ENCODE peak calls at places on chromosomes 6 and 20, in ten cellular contexts. One of them, this sample, is unnamed.

GRCh38 chr6:25058387-25058786 is 122.6 kb upstream of the RIPOR2 start:
- DNase-seq in prostate gland: no peak
- DNase-seq in IMR-90: no peak
- DNase-seq in A549: no peak
- DNase-seq in esophagus squamous epithelium: no peak
- DNase-seq in adrenal gland: no peak
- DNase-seq in Peyer's patch: no peak
- DNase-seq in right lobe of liver: no peak
- DNase-seq in body of pancreas: no peak
- DNase-seq in uterus: no peak
- DNase-seq in this sample: no peak

GRCh38 chr20:16707674-16708073 is 22.2 kb upstream of the SNRPB2 start:
- DNase-seq in prostate gland: no peak
- DNase-seq in IMR-90: no peak
- DNase-seq in A549: no peak
- DNase-seq in esophagus squamous epithelium: no peak
- DNase-seq in adrenal gland: no peak
- DNase-seq in Peyer's patch: no peak
- DNase-seq in right lobe of liver: no peak
- DNase-seq in body of pancreas: no peak
- DNase-seq in uterus: no peak
- DNase-seq in this sample: no peak

GRCh38 chr6:153170511-153170910 is 39.4 kb upstream of the RGS17 start:
- DNase-seq in prostate gland: no peak
- DNase-seq in IMR-90: peak; percentile 52
- DNase-seq in A549: peak; percentile 73
- DNase-seq in esophagus squamous epithelium: no peak
- DNase-seq in adrenal gland: no peak
- DNase-seq in Peyer's patch: no peak
- DNase-seq in right lobe of liver: no peak
- DNase-seq in body of pancreas: no peak
- DNase-seq in uterus: no peak
- DNase-seq in this sample: no peak

GRCh38 chr6:26344658-26345057 is 20.3 kb upstream of the BTN3A2 start:
- DNase-seq in prostate gland: no peak
- DNase-seq in IMR-90: no peak
- DNase-seq in A549: no peak
- DNase-seq in esophagus squamous epithelium: no peak
- DNase-seq in adrenal gland: no peak
- DNase-seq in Peyer's patch: no peak
- DNase-seq in right lobe of liver: no peak
- DNase-seq in body of pancreas: no peak
- DNase-seq in uterus: no peak
- DNase-seq in this sample: no peak

GRCh38 chr6:31727034-31727716 is 1.9 kb downstream of the DDAH2 start:
- DNase-seq in prostate gland: no peak
- DNase-seq in IMR-90: no peak
- DNase-seq in A549: no peak
- DNase-seq in esophagus squamous epithelium: no peak
- DNase-seq in adrenal gland: peak; percentile 43
- DNase-seq in Peyer's patch: peak; percentile 65
- DNase-seq in right lobe of liver: peak; percentile 50
- DNase-seq in body of pancreas: no peak
- DNase-seq in uterus: no peak
- DNase-seq in this sample: no peak

GRCh38 chr20:34181484-34181883 is 59.7 kb upstream of the ASIP start:
- DNase-seq in prostate gland: no peak
- DNase-seq in IMR-90: no peak
- DNase-seq in A549: no peak
- DNase-seq in esophagus squamous epithelium: no peak
- DNase-seq in adrenal gland: no peak
- DNase-seq in Peyer's patch: no peak
- DNase-seq in right lobe of liver: no peak
- DNase-seq in body of pancreas: no peak
- DNase-seq in uterus: no peak
- DNase-seq in this sample: no peak

GRCh38 chr6:147779624-147780023 is 271.1 kb downstream of the SAMD5 start:
- DNase-seq in prostate gland: no peak
- DNase-seq in IMR-90: no peak
- DNase-seq in A549: no peak
- DNase-seq in esophagus squamous epithelium: no peak
- DNase-seq in adrenal gland: no peak
- DNase-seq in Peyer's patch: no peak
- DNase-seq in right lobe of liver: no peak
- DNase-seq in body of pancreas: no peak
- DNase-seq in uterus: no peak
- DNase-seq in this sample: no peak

GRCh38 chr6:29524444-29524843 is 35.1 kb downstream of the UBD start:
- DNase-seq in prostate gland: no peak
- DNase-seq in IMR-90: no peak
- DNase-seq in A549: no peak
- DNase-seq in esophagus squamous epithelium: no peak
- DNase-seq in adrenal gland: no peak
- DNase-seq in Peyer's patch: no peak
- DNase-seq in right lobe of liver: no peak
- DNase-seq in body of pancreas: no peak
- DNase-seq in uterus: no peak
- DNase-seq in this sample: no peak

GRCh38 chr20:40821438-40821837 is 132.4 kb upstream of the MAFB start:
- DNase-seq in prostate gland: no peak
- DNase-seq in IMR-90: no peak
- DNase-seq in A549: no peak
- DNase-seq in esophagus squamous epithelium: no peak
- DNase-seq in adrenal gland: no peak
- DNase-seq in Peyer's patch: no peak
- DNase-seq in right lobe of liver: no peak
- DNase-seq in body of pancreas: no peak
- DNase-seq in uterus: no peak
- DNase-seq in this sample: no peak

GRCh38 chr6:157187182-157188093 is 135.9 kb downstream of the TMEM242 start:
- DNase-seq in prostate gland: peak; percentile 64
- DNase-seq in IMR-90: no peak
- DNase-seq in A549: no peak
- DNase-seq in esophagus squamous epithelium: no peak
- DNase-seq in adrenal gland: no peak
- DNase-seq in Peyer's patch: no peak
- DNase-seq in right lobe of liver: no peak
- DNase-seq in body of pancreas: peak; percentile 32
- DNase-seq in uterus: no peak
- DNase-seq in this sample: no peak

GRCh38 chr6:149080511-149080910 is 237.0 kb upstream of the TAB2 start:
- DNase-seq in prostate gland: no peak
- DNase-seq in IMR-90: peak; percentile 88
- DNase-seq in A549: no peak
- DNase-seq in esophagus squamous epithelium: no peak
- DNase-seq in adrenal gland: no peak
- DNase-seq in Peyer's patch: no peak
- DNase-seq in right lobe of liver: no peak
- DNase-seq in body of pancreas: no peak
- DNase-seq in uterus: no peak
- DNase-seq in this sample: no peak

GRCh38 chr6:19492631-19493030 is 344.5 kb upstream of the ID4 start:
- DNase-seq in prostate gland: no peak
- DNase-seq in IMR-90: no peak
- DNase-seq in A549: no peak
- DNase-seq in esophagus squamous epithelium: no peak
- DNase-seq in adrenal gland: no peak
- DNase-seq in Peyer's patch: no peak
- DNase-seq in right lobe of liver: no peak
- DNase-seq in body of pancreas: no peak
- DNase-seq in uterus: no peak
- DNase-seq in this sample: no peak

GRCh38 chr20:54606384-54606783 is 131.0 kb downstream of the DOK5 start:
- DNase-seq in prostate gland: no peak
- DNase-seq in IMR-90: no peak
- DNase-seq in A549: no peak
- DNase-seq in esophagus squamous epithelium: no peak
- DNase-seq in adrenal gland: no peak
- DNase-seq in Peyer's patch: no peak
- DNase-seq in right lobe of liver: no peak
- DNase-seq in body of pancreas: no peak
- DNase-seq in uterus: no peak
- DNase-seq in this sample: no peak

DNA sequence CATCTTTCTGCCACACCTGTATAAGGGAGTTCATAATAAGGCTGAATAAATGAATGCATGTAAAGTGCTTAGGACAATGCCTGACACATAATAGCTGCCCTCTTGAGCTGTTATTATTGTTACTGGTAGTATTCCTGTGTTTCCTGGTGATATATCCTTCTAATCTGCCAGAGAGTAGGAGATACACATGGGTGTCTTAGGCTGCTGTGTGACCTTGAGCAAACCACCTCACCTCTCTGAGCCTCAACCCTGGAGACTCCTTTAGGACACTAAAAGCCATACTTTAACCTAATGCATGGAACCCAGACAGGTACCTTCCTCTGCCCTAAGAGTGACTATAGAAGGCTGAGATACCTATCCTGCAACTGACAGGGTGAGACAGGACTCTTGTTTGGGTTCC is 7.6 kb downstream of the SCRT2 start:
- DNase-seq in prostate gland: no peak
- DNase-seq in IMR-90: no peak
- DNase-seq in A549: no peak
- DNase-seq in esophagus squamous epithelium: no peak
- DNase-seq in adrenal gland: no peak
- DNase-seq in Peyer's patch: no peak
- DNase-seq in right lobe of liver: no peak
- DNase-seq in body of pancreas: no peak
- DNase-seq in uterus: no peak
- DNase-seq in this sample: no peak
- H3K4me1 ChIP-seq in prostate gland: no peaks in the 10 kb centered on the region
- H3K4me1 ChIP-seq in IMR-90: no peaks in the 10 kb centered on the region
- H3K4me1 ChIP-seq in A549: peaks cover 25% of the 10 kb centered on the region
- H3K4me1 ChIP-seq in esophagus squamous epithelium: peaks cover 7% of the 10 kb centered on the region
- H3K4me1 ChIP-seq in adrenal gland: no peaks in the 10 kb centered on the region
- H3K4me1 ChIP-seq in Peyer's patch: no peaks in the 10 kb centered on the region
- H3K4me1 ChIP-seq in right lobe of liver: no peaks in the 10 kb centered on the region
- H3K4me1 ChIP-seq in body of pancreas: peaks cover 4% of the 10 kb centered on the region
- H3K4me1 ChIP-seq in uterus: no peaks in the 10 kb centered on the region
- H3K4me1 ChIP-seq in this sample: no peaks in the 10 kb centered on the region

DNA sequence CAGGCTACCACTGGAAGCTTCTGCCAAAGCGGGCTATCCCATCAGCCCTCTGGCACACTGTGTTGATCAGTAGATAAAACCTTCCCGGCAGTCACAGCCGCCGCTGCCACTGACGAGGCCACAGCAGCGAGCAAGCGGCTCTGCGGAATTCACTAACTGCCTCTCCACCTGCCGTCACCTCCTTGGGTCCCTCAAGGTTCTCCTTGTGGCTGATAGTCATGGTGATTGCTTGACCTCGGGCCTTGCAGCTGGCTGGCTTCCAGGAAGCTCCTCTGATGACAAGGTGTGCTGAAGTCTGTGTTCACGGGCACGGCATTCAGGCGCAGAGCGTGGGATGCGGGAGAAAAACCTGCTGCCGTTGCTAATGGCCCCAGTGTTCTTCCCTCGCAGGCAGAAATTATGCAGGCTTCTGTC is 315.8 kb downstream of the TFAP2A start:
- DNase-seq in prostate gland: peak; percentile 72
- DNase-seq in IMR-90: no peak
- DNase-seq in A549: no peak
- DNase-seq in esophagus squamous epithelium: no peak
- DNase-seq in adrenal gland: peak; percentile 22
- DNase-seq in Peyer's patch: no peak
- DNase-seq in right lobe of liver: no peak
- DNase-seq in body of pancreas: peak; percentile 52
- DNase-seq in uterus: no peak
- DNase-seq in this sample: no peak
- H3K4me3 ChIP-seq in prostate gland: peak overlapping the region; percentile 24
- H3K4me3 ChIP-seq in IMR-90: no peak overlapping the region
- H3K4me3 ChIP-seq in A549: no peak overlapping the region
- H3K4me3 ChIP-seq in esophagus squamous epithelium: peak overlapping the region; percentile 44
- H3K4me3 ChIP-seq in adrenal gland: no peak overlapping the region
- H3K4me3 ChIP-seq in Peyer's patch: peak overlapping the region; percentile 12
- H3K4me3 ChIP-seq in right lobe of liver: no peak overlapping the region
- H3K4me3 ChIP-seq in body of pancreas: peak overlapping the region; percentile 4
- H3K4me3 ChIP-seq in uterus: no peak overlapping the region
- H3K4me3 ChIP-seq in this sample: no peak overlapping the region

GRCh38 chr6:5412663-5413062 is 151.3 kb downstream of the FARS2 start:
- DNase-seq in prostate gland: no peak
- DNase-seq in IMR-90: no peak
- DNase-seq in A549: no peak
- DNase-seq in esophagus squamous epithelium: no peak
- DNase-seq in adrenal gland: no peak
- DNase-seq in Peyer's patch: no peak
- DNase-seq in right lobe of liver: no peak
- DNase-seq in body of pancreas: no peak
- DNase-seq in uterus: no peak
- DNase-seq in this sample: no peak

GRCh38 chr6:5416250-5416649 is 154.9 kb downstream of the FARS2 start:
- DNase-seq in prostate gland: no peak
- DNase-seq in IMR-90: no peak
- DNase-seq in A549: no peak
- DNase-seq in esophagus squamous epithelium: no peak
- DNase-seq in adrenal gland: no peak
- DNase-seq in Peyer's patch: no peak
- DNase-seq in right lobe of liver: no peak
- DNase-seq in body of pancreas: no peak
- DNase-seq in uterus: no peak
- DNase-seq in this sample: no peak

GRCh38 chr6:5412017-5412416 is 150.7 kb downstream of the FARS2 start:
- DNase-seq in prostate gland: no peak
- DNase-seq in IMR-90: no peak
- DNase-seq in A549: no peak
- DNase-seq in esophagus squamous epithelium: no peak
- DNase-seq in adrenal gland: no peak
- DNase-seq in Peyer's patch: no peak
- DNase-seq in right lobe of liver: no peak
- DNase-seq in body of pancreas: no peak
- DNase-seq in uterus: no peak
- DNase-seq in this sample: no peak

DNA sequence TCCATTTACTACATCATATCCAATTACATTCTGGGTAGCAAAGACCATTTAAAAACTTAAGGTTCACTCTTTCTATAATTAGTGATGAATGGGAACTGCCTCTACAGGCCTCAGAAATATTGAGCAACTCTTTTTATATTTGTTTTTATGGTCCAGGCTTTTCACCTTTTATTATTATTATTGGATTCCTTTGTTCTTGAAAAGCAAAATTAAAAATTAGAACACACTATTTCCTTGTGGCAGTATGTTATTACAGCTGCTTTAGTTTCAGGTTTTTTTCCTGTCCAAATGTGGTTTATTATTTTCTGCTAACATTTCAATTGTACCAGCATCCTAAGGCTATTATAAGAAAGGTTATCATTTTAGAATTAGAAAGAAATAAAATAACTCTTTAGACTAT is 150.1 kb downstream of the FARS2 start:
- DNase-seq in prostate gland: no peak
- DNase-seq in IMR-90: no peak
- DNase-seq in A549: no peak
- DNase-seq in esophagus squamous epithelium: no peak
- DNase-seq in adrenal gland: no peak
- DNase-seq in Peyer's patch: no peak
- DNase-seq in right lobe of liver: no peak
- DNase-seq in body of pancreas: no peak
- DNase-seq in uterus: no peak
- DNase-seq in this sample: no peak
- TF ChIP-seq POLR2A in prostate gland: no peak
- TF ChIP-seq POLR2A in IMR-90: no peak
- TF ChIP-seq POLR2A in A549: no peak
- TF ChIP-seq POLR2A in esophagus squamous epithelium: no peak
- TF ChIP-seq POLR2A in adrenal gland: no peak
- TF ChIP-seq POLR2A in Peyer's patch: no peak
- TF ChIP-seq POLR2A in right lobe of liver: no peak
- TF ChIP-seq POLR2A in body of pancreas: no peak
- TF ChIP-seq POLR2A in uterus: no peak
- TF ChIP-seq POLR2A in this sample: no peak

GRCh38 chr6:150767585-150768164 is 97.8 kb upstream of the MTHFD1L start:
- DNase-seq in prostate gland: no peak
- DNase-seq in IMR-90: no peak
- DNase-seq in A549: no peak
- DNase-seq in esophagus squamous epithelium: no peak
- DNase-seq in adrenal gland: no peak
- DNase-seq in Peyer's patch: no peak
- DNase-seq in right lobe of liver: no peak
- DNase-seq in body of pancreas: no peak
- DNase-seq in uterus: no peak
- DNase-seq in this sample: no peak
- H3K4me1 ChIP-seq in prostate gland: no peaks in the 10 kb centered on the region
- H3K4me1 ChIP-seq in IMR-90: no peaks in the 10 kb centered on the region
- H3K4me1 ChIP-seq in A549: no peaks in the 10 kb centered on the region
- H3K4me1 ChIP-seq in esophagus squamous epithelium: no peaks in the 10 kb centered on the region
- H3K4me1 ChIP-seq in adrenal gland: peaks cover 12% of the 10 kb centered on the region
- H3K4me1 ChIP-seq in Peyer's patch: no peaks in the 10 kb centered on the region
- H3K4me1 ChIP-seq in right lobe of liver: no peaks in the 10 kb centered on the region
- H3K4me1 ChIP-seq in body of pancreas: no peaks in the 10 kb centered on the region
- H3K4me1 ChIP-seq in uterus: no peaks in the 10 kb centered on the region
- H3K4me1 ChIP-seq in this sample: peaks cover 5% of the 10 kb centered on the region

This sample was measured in ovary.